ENCODE peak calls at places on chromosome 12, in eight cellular contexts. M is PC-9, W is lower lobe of right lung, R is left lobe of liver, N is epithelial cell of proximal tubule, C is HFFc6, O is anterior cingulate cortex, X is right cardiac atrium. E is an unnamed sample.

GRCh38 chr12:52831251-52831650 is 2.9 kb downstream of the KRT79 start:
- DNase-seq in M (no peak), W (no peak), R (no peak), N (no peak), C (no peak), O (no peak), X (no peak), E (no peak)

GRCh38 chr12:114220311-114220710 is 185.6 kb downstream of the TBX5 start:
- DNase-seq in M (no peak), W (no peak), R (no peak), N (no peak), C (no peak), O (no peak), X (no peak), E (no peak)

GRCh38 chr12:57731411-57732080 is 7.0 kb downstream of the AGAP2 start:
- DNase-seq in M (no peak), W (no peak), R (no peak), N (no peak), C (no peak), O (no peak), X (no peak), E (no peak)

GRCh38 chr12:3204143-3204542 is 127.0 kb downstream of the TSPAN9 start:
- DNase-seq in M (no peak), W (no peak), R (no peak), N (no peak), C (no peak), O (no peak), X (no peak), E (peak; percentile 78)

GRCh38 chr12:20220339-20220738 is 148.0 kb upstream of the PDE3A start:
- DNase-seq in M (no peak), W (no peak), R (no peak), N (peak; percentile 16), C (no peak), O (no peak), X (no peak), E (peak; percentile 13)

GRCh38 chr12:112527082-112527481 is 108.3 kb downstream of the PTPN11 start:
- DNase-seq in M (no peak), W (no peak), R (no peak), N (no peak), C (no peak), O (no peak), X (no peak), E (no peak)

GRCh38 chr12:116113398-116114130 is 163.9 kb downstream of the MED13L start:
- DNase-seq in M (no peak), W (no peak), R (no peak), N (no peak), C (no peak), O (no peak), X (no peak), E (no peak)

GRCh38 chr12:91058821-91059220 is 997 bp upstream of the KERA start:
- DNase-seq in M (no peak), W (no peak), R (no peak), N (no peak), C (no peak), O (no peak), X (no peak), E (no peak)

GRCh38 chr12:131167334-131167733 is 213.6 kb downstream of the ADGRD1 start:
- DNase-seq in M (no peak), W (no peak), R (no peak), N (no peak), C (no peak), O (no peak), X (no peak), E (no peak)

GRCh38 chr12:123502163-123502562 is 31.4 kb downstream of the RILPL1 start:
- DNase-seq in M (no peak), W (no peak), R (no peak), N (no peak), C (no peak), O (no peak), X (no peak), E (peak; percentile 36)

GRCh38 chr12:3928538-3929220 is 55.5 kb upstream of the PARP11 start:
- DNase-seq in M (no peak), W (no peak), R (no peak), N (no peak), C (no peak), O (no peak), X (no peak), E (no peak)

GRCh38 chr12:91273542-91273941 is 90.9 kb upstream of the DCN start:
- DNase-seq in M (no peak), W (no peak), R (no peak), N (no peak), C (no peak), O (no peak), X (no peak), E (no peak)

GRCh38 chr12:89390802-89391673 is 38.7 kb upstream of the DUSP6 start:
- DNase-seq in M (no peak), W (no peak), R (peak; percentile 66), N (no peak), C (peak; percentile 68), O (no peak), X (no peak), E (no peak)

GRCh38 chr12:102776041-102776440 is 141.0 kb downstream of the PAH start:
- DNase-seq in M (no peak), W (no peak), R (no peak), N (no peak), C (no peak), O (no peak), X (no peak), E (no peak)

GRCh38 chr12:96073346-96074336 is 38.3 kb upstream of the LTA4H start:
- DNase-seq in M (peak; percentile 86), W (no peak), R (no peak), N (no peak), C (no peak), O (no peak), X (no peak), E (no peak)

GRCh38 chr12:81468206-81468605 is 290.9 kb downstream of the PPFIA2 start:
- DNase-seq in M (no peak), W (no peak), R (no peak), N (no peak), C (no peak), O (no peak), X (no peak), E (no peak)

GRCh38 chr12:2783936-2784600 is 10.7 kb upstream of the FKBP4 start:
- DNase-seq in M (peak; percentile 61), W (peak; percentile 81), R (peak; percentile 67), N (no peak), C (peak; percentile 7), O (peak; percentile 43), X (peak; percentile 89), E (peak; percentile 91)

GRCh38 chr12:124906606-124907261 is 7.7 kb downstream of the UBC start:
- DNase-seq in M (peak; percentile 86), W (peak; percentile 82), R (peak; percentile 82), N (peak; percentile 86), C (peak; percentile 91), O (no peak), X (peak; percentile 90), E (peak; percentile 90)

GRCh38 chr12:54144738-54145137 is 44.0 kb downstream of the SMUG1 start:
- DNase-seq in M (no peak), W (no peak), R (no peak), N (no peak), C (no peak), O (no peak), X (no peak), E (no peak)

GRCh38 chr12:108129017-108129812 is at the start of gene WSCD2:
- DNase-seq in M (peak; percentile 8), W (peak; percentile 52), R (no peak), N (no peak), C (no peak), O (no peak), X (peak; percentile 62), E (peak; percentile 50)

GRCh38 chr12:21939435-21939834 is 1.8 kb downstream of the ABCC9 start:
- DNase-seq in M (no peak), W (no peak), R (no peak), N (no peak), C (no peak), O (no peak), X (no peak), E (no peak)

GRCh38 chr12:944201-944600 is 5.3 kb downstream of the RAD52 start:
- DNase-seq in M (no peak), W (no peak), R (no peak), N (no peak), C (no peak), O (no peak), X (no peak), E (no peak)

GRCh38 chr12:56420411-56420810 is 28.8 kb downstream of the TIMELESS start:
- DNase-seq in M (no peak), W (no peak), R (no peak), N (no peak), C (no peak), O (no peak), X (no peak), E (no peak)

GRCh38 chr12:67928621-67929369 is 60.5 kb upstream of the IFNG-AS1 start:
- DNase-seq in M (no peak), W (no peak), R (no peak), N (no peak), C (no peak), O (no peak), X (no peak), E (no peak)

GRCh38 chr12:68319988-68320623 is 12.1 kb downstream of the MDM1 start:
- DNase-seq in M (no peak), W (no peak), R (no peak), N (no peak), C (peak; percentile 81), O (no peak), X (peak; percentile 65), E (no peak)

GRCh38 chr12:68335462-68335861 is 3.3 kb upstream of the MDM1 start:
- DNase-seq in M (no peak), W (no peak), R (no peak), N (no peak), C (no peak), O (no peak), X (no peak), E (no peak)

GRCh38 chr12:26789731-26790644 is 43.0 kb downstream of the ITPR2 start:
- DNase-seq in M (peak; percentile 15), W (no peak), R (no peak), N (no peak), C (peak; percentile 35), O (no peak), X (no peak), E (no peak)

GRCh38 chr12:29287622-29288021 is 93.3 kb downstream of the ERGIC2 start:
- DNase-seq in M (no peak), W (no peak), R (no peak), N (no peak), C (no peak), O (no peak), X (no peak), E (no peak)

GRCh38 chr12:58668831-58669230 is 251.5 kb downstream of the LRIG3 start:
- DNase-seq in M (no peak), W (no peak), R (no peak), N (no peak), C (peak; percentile 59), O (no peak), X (no peak), E (no peak)

GRCh38 chr12:64385468-64385867 is 5.1 kb downstream of the C12orf56 start:
- DNase-seq in M (no peak), W (no peak), R (no peak), N (peak; percentile 35), C (peak; percentile 12), O (no peak), X (no peak), E (no peak)

GRCh38 chr12:51811203-51811805 is 37.2 kb downstream of the FIGNL2 start:
- DNase-seq in M (no peak), W (no peak), R (no peak), N (no peak), C (no peak), O (no peak), X (no peak), E (no peak)

GRCh38 chr12:92553389-92553788 is 149.4 kb upstream of the PLEKHG7 start:
- DNase-seq in M (no peak), W (no peak), R (no peak), N (no peak), C (no peak), O (no peak), X (peak; percentile 85), E (no peak)

GRCh38 chr12:48788852-48789775 is at the start of gene ADCY6:
- DNase-seq in M (peak; percentile 77), W (peak; percentile 87), R (peak; percentile 88), N (no peak), C (peak; percentile 37), O (no peak), X (peak; percentile 94), E (peak; percentile 60)

GRCh38 chr12:112261559-112261958 is 120.7 kb downstream of the HECTD4 start:
- DNase-seq in M (no peak), W (no peak), R (no peak), N (no peak), C (no peak), O (no peak), X (no peak), E (no peak)

E was measured in head of caudate nucleus.